ENCODE peak calls at places on chromosomes 3 and 15, in six cellular contexts. One of them, this sample, is unnamed.

GRCh38 chr15:40992241-40992741 is 39.0 kb downstream of the CHAC1 start:
- DNase-seq in DMS 273 treated with DMSO at 0.1 percent for 48 hours: no peak
- DNase-seq in HuH-7.5: no peak
- DNase-seq in activated gamma-delta T cell treated with Interleukin-2 at 50 U/mL for 16 hours: no peak
- DNase-seq in lower lobe of right lung: no peak
- DNase-seq in ascending aorta: no peak
- DNase-seq in this sample: no peak

GRCh38 chr15:57196865-57197264 is 179.4 kb upstream of the CGNL1 start:
- DNase-seq in DMS 273 treated with DMSO at 0.1 percent for 48 hours: no peak
- DNase-seq in HuH-7.5: no peak
- DNase-seq in activated gamma-delta T cell treated with Interleukin-2 at 50 U/mL for 16 hours: no peak
- DNase-seq in lower lobe of right lung: no peak
- DNase-seq in ascending aorta: no peak
- DNase-seq in this sample: no peak

GRCh38 chr15:95653361-95653805 is 677.1 kb upstream of the NR2F2 start:
- DNase-seq in DMS 273 treated with DMSO at 0.1 percent for 48 hours: no peak
- DNase-seq in HuH-7.5: no peak
- DNase-seq in activated gamma-delta T cell treated with Interleukin-2 at 50 U/mL for 16 hours: no peak
- DNase-seq in lower lobe of right lung: no peak
- DNase-seq in ascending aorta: no peak
- DNase-seq in this sample: no peak

GRCh38 chr3:111735271-111735758 is 123.8 kb upstream of the PHLDB2 start:
- DNase-seq in DMS 273 treated with DMSO at 0.1 percent for 48 hours: no peak
- DNase-seq in HuH-7.5: no peak
- DNase-seq in activated gamma-delta T cell treated with Interleukin-2 at 50 U/mL for 16 hours: no peak
- DNase-seq in lower lobe of right lung: no peak
- DNase-seq in ascending aorta: no peak
- DNase-seq in this sample: no peak

GRCh38 chr15:48582472-48583235 is 62.9 kb downstream of the FBN1 start:
- DNase-seq in DMS 273 treated with DMSO at 0.1 percent for 48 hours: no peak
- DNase-seq in HuH-7.5: no peak
- DNase-seq in activated gamma-delta T cell treated with Interleukin-2 at 50 U/mL for 16 hours: no peak
- DNase-seq in lower lobe of right lung: no peak
- DNase-seq in ascending aorta: no peak
- DNase-seq in this sample: peak

GRCh38 chr15:70690012-70690411 is 73.3 kb downstream of the UACA start:
- DNase-seq in DMS 273 treated with DMSO at 0.1 percent for 48 hours: no peak
- DNase-seq in HuH-7.5: no peak
- DNase-seq in activated gamma-delta T cell treated with Interleukin-2 at 50 U/mL for 16 hours: no peak
- DNase-seq in lower lobe of right lung: no peak
- DNase-seq in ascending aorta: no peak
- DNase-seq in this sample: no peak

GRCh38 chr3:33004961-33005360 is 53.5 kb downstream of the CCR4 start:
- DNase-seq in DMS 273 treated with DMSO at 0.1 percent for 48 hours: no peak
- DNase-seq in HuH-7.5: no peak
- DNase-seq in activated gamma-delta T cell treated with Interleukin-2 at 50 U/mL for 16 hours: no peak
- DNase-seq in lower lobe of right lung: no peak
- DNase-seq in ascending aorta: no peak
- DNase-seq in this sample: no peak

GRCh38 chr15:78800189-78800588 is 11.1 kb downstream of the ADAMTS7 start:
- DNase-seq in DMS 273 treated with DMSO at 0.1 percent for 48 hours: no peak
- DNase-seq in HuH-7.5: no peak
- DNase-seq in activated gamma-delta T cell treated with Interleukin-2 at 50 U/mL for 16 hours: no peak
- DNase-seq in lower lobe of right lung: no peak
- DNase-seq in ascending aorta: no peak
- DNase-seq in this sample: no peak

GRCh38 chr3:60954049-60954448 is 297.2 kb downstream of the FHIT start:
- DNase-seq in DMS 273 treated with DMSO at 0.1 percent for 48 hours: no peak
- DNase-seq in HuH-7.5: no peak
- DNase-seq in activated gamma-delta T cell treated with Interleukin-2 at 50 U/mL for 16 hours: no peak
- DNase-seq in lower lobe of right lung: no peak
- DNase-seq in ascending aorta: no peak
- DNase-seq in this sample: no peak

GRCh38 chr3:38157117-38157516 is 8.2 kb upstream of the OXSR1 start:
- DNase-seq in DMS 273 treated with DMSO at 0.1 percent for 48 hours: no peak
- DNase-seq in HuH-7.5: no peak
- DNase-seq in activated gamma-delta T cell treated with Interleukin-2 at 50 U/mL for 16 hours: no peak
- DNase-seq in lower lobe of right lung: no peak
- DNase-seq in ascending aorta: no peak
- DNase-seq in this sample: no peak

GRCh38 chr15:85880501-85881190 is 85.9 kb upstream of the KLHL25 start:
- DNase-seq in DMS 273 treated with DMSO at 0.1 percent for 48 hours: no peak
- DNase-seq in HuH-7.5: no peak
- DNase-seq in activated gamma-delta T cell treated with Interleukin-2 at 50 U/mL for 16 hours: no peak
- DNase-seq in lower lobe of right lung: no peak
- DNase-seq in ascending aorta: no peak
- DNase-seq in this sample: no peak

GRCh38 chr3:130876594-130876993 is 17.3 kb upstream of the ATP2C1 start:
- DNase-seq in DMS 273 treated with DMSO at 0.1 percent for 48 hours: no peak
- DNase-seq in HuH-7.5: no peak
- DNase-seq in activated gamma-delta T cell treated with Interleukin-2 at 50 U/mL for 16 hours: no peak
- DNase-seq in lower lobe of right lung: no peak
- DNase-seq in ascending aorta: no peak
- DNase-seq in this sample: no peak

GRCh38 chr3:164537485-164537884 is 540.8 kb downstream of the SI start:
- DNase-seq in DMS 273 treated with DMSO at 0.1 percent for 48 hours: no peak
- DNase-seq in HuH-7.5: no peak
- DNase-seq in activated gamma-delta T cell treated with Interleukin-2 at 50 U/mL for 16 hours: no peak
- DNase-seq in lower lobe of right lung: no peak
- DNase-seq in ascending aorta: no peak
- DNase-seq in this sample: peak

GRCh38 chr15:67510597-67511225 is 10.2 kb upstream of the C15orf61 start:
- DNase-seq in DMS 273 treated with DMSO at 0.1 percent for 48 hours: no peak
- DNase-seq in HuH-7.5: no peak
- DNase-seq in activated gamma-delta T cell treated with Interleukin-2 at 50 U/mL for 16 hours: no peak
- DNase-seq in lower lobe of right lung: no peak
- DNase-seq in ascending aorta: no peak
- DNase-seq in this sample: no peak

GRCh38 chr15:90225047-90225446 is 8.7 kb downstream of the CIB1 start:
- DNase-seq in DMS 273 treated with DMSO at 0.1 percent for 48 hours: no peak
- DNase-seq in HuH-7.5: no peak
- DNase-seq in activated gamma-delta T cell treated with Interleukin-2 at 50 U/mL for 16 hours: no peak
- DNase-seq in lower lobe of right lung: no peak
- DNase-seq in ascending aorta: no peak
- DNase-seq in this sample: no peak

GRCh38 chr15:100335335-100335999 is 6.3 kb downstream of the ADAMTS17 start:
- DNase-seq in DMS 273 treated with DMSO at 0.1 percent for 48 hours: no peak
- DNase-seq in HuH-7.5: no peak
- DNase-seq in activated gamma-delta T cell treated with Interleukin-2 at 50 U/mL for 16 hours: no peak
- DNase-seq in lower lobe of right lung: no peak
- DNase-seq in ascending aorta: no peak
- DNase-seq in this sample: peak

GRCh38 chr3:2923390-2923789 is 186.8 kb downstream of the IL5RA start:
- DNase-seq in DMS 273 treated with DMSO at 0.1 percent for 48 hours: no peak
- DNase-seq in HuH-7.5: no peak
- DNase-seq in activated gamma-delta T cell treated with Interleukin-2 at 50 U/mL for 16 hours: no peak
- DNase-seq in lower lobe of right lung: no peak
- DNase-seq in ascending aorta: no peak
- DNase-seq in this sample: no peak

GRCh38 chr15:66101715-66102395 is 151.7 kb downstream of the MEGF11 start:
- DNase-seq in DMS 273 treated with DMSO at 0.1 percent for 48 hours: no peak
- DNase-seq in HuH-7.5: no peak
- DNase-seq in activated gamma-delta T cell treated with Interleukin-2 at 50 U/mL for 16 hours: no peak
- DNase-seq in lower lobe of right lung: no peak
- DNase-seq in ascending aorta: no peak
- DNase-seq in this sample: peak

GRCh38 chr3:155741598-155741997 is 3.3 kb downstream of the PLCH1 start:
- DNase-seq in DMS 273 treated with DMSO at 0.1 percent for 48 hours: no peak
- DNase-seq in HuH-7.5: no peak
- DNase-seq in activated gamma-delta T cell treated with Interleukin-2 at 50 U/mL for 16 hours: no peak
- DNase-seq in lower lobe of right lung: no peak
- DNase-seq in ascending aorta: no peak
- DNase-seq in this sample: no peak

GRCh38 chr3:160754371-160754854 is 1.6 kb upstream of the PPM1L start:
- DNase-seq in DMS 273 treated with DMSO at 0.1 percent for 48 hours: no peak
- DNase-seq in HuH-7.5: peak
- DNase-seq in activated gamma-delta T cell treated with Interleukin-2 at 50 U/mL for 16 hours: no peak
- DNase-seq in lower lobe of right lung: no peak
- DNase-seq in ascending aorta: peak
- DNase-seq in this sample: no peak

GRCh38 chr3:32951410-32951811 is at the start of gene CCR4:
- DNase-seq in DMS 273 treated with DMSO at 0.1 percent for 48 hours: no peak
- DNase-seq in HuH-7.5: no peak
- DNase-seq in activated gamma-delta T cell treated with Interleukin-2 at 50 U/mL for 16 hours: peak
- DNase-seq in lower lobe of right lung: no peak
- DNase-seq in ascending aorta: no peak
- DNase-seq in this sample: no peak

GRCh38 chr3:48686538-48687219 is 964 bp upstream of the NCKIPSD start:
- DNase-seq in DMS 273 treated with DMSO at 0.1 percent for 48 hours: no peak
- DNase-seq in HuH-7.5: no peak
- DNase-seq in activated gamma-delta T cell treated with Interleukin-2 at 50 U/mL for 16 hours: no peak
- DNase-seq in lower lobe of right lung: no peak
- DNase-seq in ascending aorta: no peak
- DNase-seq in this sample: no peak

GRCh38 chr15:64854041-64854440 is 12.3 kb downstream of the PLEKHO2 start:
- DNase-seq in DMS 273 treated with DMSO at 0.1 percent for 48 hours: no peak
- DNase-seq in HuH-7.5: no peak
- DNase-seq in activated gamma-delta T cell treated with Interleukin-2 at 50 U/mL for 16 hours: no peak
- DNase-seq in lower lobe of right lung: no peak
- DNase-seq in ascending aorta: no peak
- DNase-seq in this sample: no peak

GRCh38 chr3:153625506-153625905 is 463.5 kb downstream of the RAP2B start:
- DNase-seq in DMS 273 treated with DMSO at 0.1 percent for 48 hours: no peak
- DNase-seq in HuH-7.5: no peak
- DNase-seq in activated gamma-delta T cell treated with Interleukin-2 at 50 U/mL for 16 hours: no peak
- DNase-seq in lower lobe of right lung: no peak
- DNase-seq in ascending aorta: no peak
- DNase-seq in this sample: no peak

GRCh38 chr3:130529816-130530215 is 12.8 kb downstream of the COL6A6 start:
- DNase-seq in DMS 273 treated with DMSO at 0.1 percent for 48 hours: no peak
- DNase-seq in HuH-7.5: no peak
- DNase-seq in activated gamma-delta T cell treated with Interleukin-2 at 50 U/mL for 16 hours: no peak
- DNase-seq in lower lobe of right lung: no peak
- DNase-seq in ascending aorta: no peak
- DNase-seq in this sample: no peak

GRCh38 chr3:109137766-109138165 is 1.2 kb downstream of the C3orf85 start:
- DNase-seq in DMS 273 treated with DMSO at 0.1 percent for 48 hours: no peak
- DNase-seq in HuH-7.5: no peak
- DNase-seq in activated gamma-delta T cell treated with Interleukin-2 at 50 U/mL for 16 hours: no peak
- DNase-seq in lower lobe of right lung: no peak
- DNase-seq in ascending aorta: no peak
- DNase-seq in this sample: no peak

GRCh38 chr3:152305075-152305474 is 36.3 kb downstream of the MBNL1 start:
- DNase-seq in DMS 273 treated with DMSO at 0.1 percent for 48 hours: no peak
- DNase-seq in HuH-7.5: no peak
- DNase-seq in activated gamma-delta T cell treated with Interleukin-2 at 50 U/mL for 16 hours: no peak
- DNase-seq in lower lobe of right lung: no peak
- DNase-seq in ascending aorta: no peak
- DNase-seq in this sample: no peak

GRCh38 chr15:90071220-90071807 is 31.0 kb downstream of the IDH2 start:
- DNase-seq in DMS 273 treated with DMSO at 0.1 percent for 48 hours: no peak
- DNase-seq in HuH-7.5: peak
- DNase-seq in activated gamma-delta T cell treated with Interleukin-2 at 50 U/mL for 16 hours: peak
- DNase-seq in lower lobe of right lung: peak
- DNase-seq in ascending aorta: peak
- DNase-seq in this sample: peak

GRCh38 chr15:24954783-24955548 is at the start of the genes SNRPN and SNURF:
- DNase-seq in DMS 273 treated with DMSO at 0.1 percent for 48 hours: peak
- DNase-seq in HuH-7.5: no peak
- DNase-seq in activated gamma-delta T cell treated with Interleukin-2 at 50 U/mL for 16 hours: peak
- DNase-seq in lower lobe of right lung: peak
- DNase-seq in ascending aorta: peak
- DNase-seq in this sample: peak

GRCh38 chr3:125647318-125648014 is 52.2 kb upstream of the OSBPL11 start:
- DNase-seq in DMS 273 treated with DMSO at 0.1 percent for 48 hours: no peak
- DNase-seq in HuH-7.5: no peak
- DNase-seq in activated gamma-delta T cell treated with Interleukin-2 at 50 U/mL for 16 hours: no peak
- DNase-seq in lower lobe of right lung: peak
- DNase-seq in ascending aorta: no peak
- DNase-seq in this sample: no peak

GRCh38 chr15:64604319-64604718 is 143.9 kb downstream of the ZNF609 start:
- DNase-seq in DMS 273 treated with DMSO at 0.1 percent for 48 hours: no peak
- DNase-seq in HuH-7.5: no peak
- DNase-seq in activated gamma-delta T cell treated with Interleukin-2 at 50 U/mL for 16 hours: no peak
- DNase-seq in lower lobe of right lung: no peak
- DNase-seq in ascending aorta: no peak
- DNase-seq in this sample: no peak